ENCODE peak calls at places on chromosomes 2 and 18, in six cellular contexts. J, Q, P, L, H and I are unnamed samples. For H3K4me1, the result is how much of the 10 kb centered on the place peaks cover.

GRCh38 chr2:231394201-231395141 is 1.0 kb upstream of the B3GNT7 start:
- DNase-seq in J (no peak), Q (no peak), P (peak), L (no peak), H (peak), I (no peak)

GRCh38 chr2:241940329-241940728 is 70.8 kb downstream of the RTP5 start:
- DNase-seq in J (no peak), Q (no peak), P (no peak), L (peak), H (no peak), I (peak)

GRCh38 chr18:400466-400865 is 100.0 kb downstream of the COLEC12 start:
- DNase-seq in J (no peak), Q (no peak), P (no peak), L (no peak), H (peak), I (no peak)

GRCh38 chr2:178530128-178530527 is 49.9 kb downstream of the PLEKHA3 start:
- DNase-seq in J (no peak), Q (no peak), P (no peak), L (no peak), H (no peak), I (no peak)

GRCh38 chr2:110116033-110116710 is 550 bp upstream of the MALL start:
- DNase-seq in J (no peak), Q (peak), P (no peak), L (no peak), H (peak), I (no peak)

GRCh38 chr2:237122214-237122666 is 36.6 kb downstream of the COPS8 start:
- DNase-seq in J (peak), Q (peak), P (peak), L (peak), H (peak), I (peak)

GRCh38 chr2:141647353-141647752 is 483.5 kb downstream of the LRP1B start:
- DNase-seq in J (no peak), Q (no peak), P (no peak), L (no peak), H (no peak), I (no peak)

GRCh38 chr2:74864728-74865722 is 31.1 kb downstream of the HK2 start:
- DNase-seq in J (no peak), Q (peak), P (peak), L (no peak), H (no peak), I (no peak)

GRCh38 chr18:24023185-24023814 is 8.7 kb downstream of the TTC39C start:
- DNase-seq in J (no peak), Q (no peak), P (no peak), L (peak), H (no peak), I (no peak)

GRCh38 chr2:135159191-135159590 is 107.1 kb downstream of the RAB3GAP1 start:
- DNase-seq in J (no peak), Q (no peak), P (no peak), L (no peak), H (no peak), I (no peak)

GRCh38 chr2:73982140-73982617 is 2.5 kb upstream of the TET3 start:
- DNase-seq in J (no peak), Q (no peak), P (no peak), L (no peak), H (peak), I (no peak)

GRCh38 chr2:71578665-71579371 is 125.5 kb downstream of the DYSF start:
- DNase-seq in J (peak), Q (peak), P (no peak), L (no peak), H (no peak), I (no peak)

GRCh38 chr2:7900593-7900992 is 781.3 kb upstream of the ID2 start:
- DNase-seq in J (no peak), Q (no peak), P (no peak), L (peak), H (no peak), I (no peak)

GRCh38 chr18:30177056-30177455 is 865.5 kb downstream of the DSC3 start:
- DNase-seq in J (no peak), Q (no peak), P (no peak), L (no peak), H (no peak), I (no peak)

GRCh38 chr2:207663870-207664545 is 38.8 kb upstream of the METTL21A start:
- DNase-seq in J (no peak), Q (no peak), P (no peak), L (no peak), H (no peak), I (no peak)

GRCh38 chr2:223166215-223166493 is 114.2 kb downstream of the KCNE4 start:
- DNase-seq in J (no peak), Q (no peak), P (no peak), L (no peak), H (no peak), I (no peak)

GRCh38 chr2:171390941-171391516 is 42.8 kb downstream of the METTL8 start:
- DNase-seq in J (no peak), Q (no peak), P (no peak), L (no peak), H (no peak), I (no peak)

GRCh38 chr2:70089220-70089945 is 2.1 kb downstream of the PCBP1 start:
- DNase-seq in J (peak), Q (peak), P (no peak), L (peak), H (no peak), I (no peak)

GRCh38 chr2:146147448-146148012 is 1627.6 kb upstream of the ZEB2 start:
- DNase-seq in J (no peak), Q (no peak), P (no peak), L (no peak), H (no peak), I (no peak)

GRCh38 chr18:24799720-24800119 is 339.3 kb downstream of the HRH4 start:
- DNase-seq in J (no peak), Q (no peak), P (no peak), L (no peak), H (no peak), I (no peak)

GRCh38 chr18:36461551-36461987 is 164.1 kb downstream of the FHOD3 start:
- DNase-seq in J (no peak), Q (no peak), P (no peak), L (no peak), H (no peak), I (no peak)

GRCh38 chr2:169933124-169933711 is 106.0 kb downstream of the UBR3 start:
- DNase-seq in J (no peak), Q (no peak), P (no peak), L (no peak), H (no peak), I (no peak)

GRCh38 chr18:75132931-75133525 is 75.9 kb downstream of the PTGR3 start:
- DNase-seq in J (no peak), Q (no peak), P (no peak), L (no peak), H (peak), I (no peak)

GRCh38 chr2:172484706-172485105 is 57.3 kb downstream of the ITGA6 start:
- DNase-seq in J (no peak), Q (no peak), P (no peak), L (no peak), H (no peak), I (no peak)

GRCh38 chr2:172484253-172484652 is 56.9 kb downstream of the ITGA6 start:
- DNase-seq in J (no peak), Q (no peak), P (no peak), L (no peak), H (no peak), I (peak)

GRCh38 chr2:172481507-172482262 is 54.3 kb downstream of the ITGA6 start:
- DNase-seq in J (no peak), Q (no peak), P (no peak), L (no peak), H (no peak), I (no peak)

GRCh38 chr2:172478353-172478752 is 51.0 kb downstream of the ITGA6 start:
- DNase-seq in J (no peak), Q (no peak), P (no peak), L (no peak), H (no peak), I (no peak)

GRCh38 chr2:172480301-172481218 is 53.2 kb downstream of the ITGA6 start:
- DNase-seq in J (peak), Q (peak), P (peak), L (no peak), H (no peak), I (no peak)
- H3K27ac ChIP-seq in J (peak), Q (no peak), P (peak), L (no peak), H (no peak), I (no peak)

GRCh38 chr18:58213445-58213844 is 169.4 kb downstream of the NEDD4L start:
- DNase-seq in J (no peak), Q (no peak), P (no peak), L (no peak), H (peak), I (peak)
- H3K4me1 ChIP-seq in J (under half), Q (under half), P (under half), L (under half), H (under half), I (under half)

GRCh38 chr2:204877691-204878090 is 332.4 kb downstream of the PARD3B start:
- DNase-seq in J (no peak), Q (no peak), P (no peak), L (no peak), H (no peak), I (no peak)

GRCh38 chr2:204885747-204886146 is 340.5 kb downstream of the PARD3B start:
- DNase-seq in J (no peak), Q (no peak), P (no peak), L (no peak), H (no peak), I (no peak)

GRCh38 chr2:204880928-204881327 is 335.7 kb downstream of the PARD3B start:
- DNase-seq in J (no peak), Q (no peak), P (no peak), L (no peak), H (no peak), I (no peak)

GRCh38 chr2:204886713-204887112 is 341.4 kb downstream of the PARD3B start:
- DNase-seq in J (no peak), Q (no peak), P (no peak), L (no peak), H (no peak), I (no peak)

DNA sequence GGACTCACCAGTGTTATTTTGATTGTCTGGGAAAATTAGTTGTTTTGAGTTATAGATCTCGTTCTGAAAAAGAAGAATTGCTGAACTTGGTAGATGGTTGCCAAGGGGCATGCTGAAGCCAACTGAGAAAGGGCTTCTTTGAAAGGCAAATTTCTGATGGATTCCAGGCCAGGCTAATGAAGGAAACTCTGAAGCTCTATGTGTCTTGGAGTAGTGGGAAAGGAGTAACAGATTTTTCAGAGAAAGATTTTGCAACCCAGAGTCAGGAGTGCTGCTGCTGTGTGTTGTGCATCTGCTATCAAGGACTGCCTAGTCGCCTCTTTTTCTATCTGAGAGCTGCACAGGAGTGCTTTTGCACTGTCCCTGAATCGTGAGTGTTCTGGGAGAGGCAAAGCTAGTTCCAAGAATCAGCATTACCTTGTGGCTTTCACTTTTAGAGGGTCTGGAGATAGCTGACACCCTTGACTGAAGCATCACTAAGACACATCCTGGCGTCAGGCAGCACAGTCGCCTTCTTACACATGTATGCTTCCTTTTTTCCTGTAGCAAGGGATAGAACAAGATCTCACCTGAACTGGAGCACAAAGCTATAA is 336.3 kb downstream of the PARD3B start:
- DNase-seq in J (no peak), Q (no peak), P (no peak), L (peak), H (no peak), I (no peak)
- H3K27ac ChIP-seq in J (no peak), Q (no peak), P (no peak), L (no peak), H (no peak), I (peak)

DNA sequence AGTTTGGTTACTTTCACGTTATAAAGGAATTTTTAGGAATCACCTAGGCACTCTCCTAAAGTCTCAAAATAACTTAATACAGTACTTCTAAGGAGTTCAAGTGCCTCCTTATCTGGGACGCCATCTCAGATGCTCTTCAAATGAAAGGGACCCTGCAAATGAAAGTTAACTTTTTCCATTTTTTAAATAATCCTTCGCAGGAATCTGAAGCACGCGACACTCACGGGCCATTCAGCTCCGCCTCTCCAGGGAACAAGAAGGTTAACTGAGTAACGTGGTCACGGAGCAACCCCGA is 537 bp upstream of the ZC3H15 start:
- DNase-seq in J (no peak), Q (no peak), P (no peak), L (no peak), H (no peak), I (no peak)
- H3K4me1 ChIP-seq in J (half or more), Q (under half), P (under half), L (half or more), H (under half), I (half or more)

DNA sequence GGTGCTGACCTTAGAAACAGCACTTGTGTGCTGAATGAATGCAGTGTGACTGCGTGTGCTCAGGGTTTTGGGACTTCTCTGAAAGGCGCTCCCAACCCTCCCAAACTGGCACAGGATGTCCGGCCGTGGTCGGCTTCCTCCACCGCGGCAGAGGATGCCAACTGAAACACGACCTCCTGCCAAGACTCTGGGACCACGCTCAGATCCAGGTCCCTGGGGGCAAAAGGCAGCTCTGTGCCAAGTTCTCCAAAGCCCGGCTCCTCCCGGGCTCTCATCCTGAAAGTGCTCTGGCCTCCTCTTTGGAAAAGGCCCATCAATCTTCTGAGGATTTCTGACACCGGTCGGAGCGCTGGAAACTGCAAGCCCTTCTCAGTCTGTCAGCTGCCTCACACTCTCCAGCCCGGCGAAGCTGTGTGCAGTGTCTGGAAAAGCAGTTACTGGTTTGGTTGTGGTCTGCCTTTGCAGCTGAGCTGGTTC is 32.3 kb upstream of the ZBTB7C start:
- DNase-seq in J (peak), Q (peak), P (peak), L (no peak), H (no peak), I (no peak)
- H3K27ac ChIP-seq in J (peak), Q (no peak), P (no peak), L (no peak), H (no peak), I (no peak)

DNA sequence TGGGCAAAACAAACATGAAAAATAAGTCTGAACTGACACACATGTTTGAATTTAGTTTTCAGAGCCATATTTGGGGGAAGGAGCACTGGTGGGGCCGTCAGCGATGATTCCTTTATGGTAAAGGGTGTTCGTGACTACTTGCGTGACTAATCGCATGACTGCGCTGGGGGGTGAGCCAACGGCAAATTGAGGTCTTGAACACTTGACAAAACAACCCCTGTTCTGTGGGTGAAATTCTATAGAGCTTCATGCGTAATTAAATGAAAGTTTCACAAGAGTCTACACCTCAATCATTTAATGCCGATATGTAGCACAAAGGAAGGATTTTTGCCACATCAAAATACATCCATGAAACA is 127.5 kb upstream of the CYP1B1 start:
- DNase-seq in J (no peak), Q (no peak), P (no peak), L (no peak), H (no peak), I (no peak)
- H3K4me1 ChIP-seq in J (under half), Q (under half), P (under half), L (under half), H (under half), I (under half)

DNA sequence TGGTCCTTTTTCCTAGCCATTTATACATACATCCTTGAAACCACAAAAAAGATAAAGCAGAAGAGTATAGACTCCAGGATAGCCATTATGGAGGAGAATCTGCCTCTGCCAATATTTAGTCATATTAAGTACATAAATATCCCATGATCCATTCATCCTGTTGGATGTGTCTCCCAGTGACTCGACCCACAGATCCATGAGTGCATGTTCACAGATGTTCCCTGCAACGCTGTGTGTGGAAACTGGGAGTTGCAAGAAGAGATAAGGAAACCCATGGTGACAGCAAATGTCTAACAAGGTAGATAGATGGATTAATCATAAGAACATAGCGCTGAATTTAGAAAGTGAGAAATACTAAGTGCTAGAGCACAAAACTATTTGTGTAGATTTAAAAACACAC is 34.5 kb downstream of the STK39 start:
- DNase-seq in J (no peak), Q (no peak), P (no peak), L (no peak), H (no peak), I (no peak)
- H3K27ac ChIP-seq in J (no peak), Q (no peak), P (no peak), L (no peak), H (no peak), I (no peak)

GRCh38 chr2:116953-117352 is 70.6 kb upstream of the FAM110C start:
- DNase-seq in J (no peak), Q (no peak), P (no peak), L (no peak), H (no peak), I (no peak)
- H3K4me1 ChIP-seq in J (under half), Q (under half), P (under half), L (under half), H (under half), I (under half)

GRCh38 chr2:24075259-24075658 is 867 bp downstream of the SF3B6 start:
- DNase-seq in J (no peak), Q (no peak), P (no peak), L (no peak), H (no peak), I (no peak)
- H3K27ac ChIP-seq in J (peak), Q (no peak), P (no peak), L (peak), H (no peak), I (peak)

GRCh38 chr2:219246559-219246958 is 1.3 kb downstream of the STK16 start:
- DNase-seq in J (no peak), Q (no peak), P (no peak), L (no peak), H (no peak), I (no peak)

GRCh38 chr2:219245899-219246230 is 586 bp downstream of the STK16 start:
- DNase-seq in J (no peak), Q (no peak), P (no peak), L (no peak), H (peak), I (no peak)

GRCh38 chr2:219243291-219243761 is 1.9 kb downstream of the GLB1L start:
- DNase-seq in J (no peak), Q (peak), P (peak), L (no peak), H (peak), I (no peak)

GRCh38 chr2:219245148-219245898 is at the start of the genes GLB1L and STK16:
- DNase-seq in J (peak), Q (peak), P (peak), L (peak), H (peak), I (peak)

GRCh38 chr2:219244789-219245147 is 476 bp downstream of the GLB1L start:
- DNase-seq in J (no peak), Q (no peak), P (no peak), L (no peak), H (no peak), I (no peak)
- H3K4me1 ChIP-seq in J (half or more), Q (under half), P (under half), L (half or more), H (under half), I (half or more)